ENCODE peak calls at places on chromosomes 16 and 17, in ten cellular contexts. D is frontal cortex, I is HEK293T, B is T-helper 17 cell, L is HS-5, Z is cardiac muscle cell, V is LHCN-M2, F is T follicular helper cell, S is ACHN, M is esophagus muscularis mucosa. U is an unnamed sample.

GRCh38 chr16:72270531-72270930 is 98.6 kb upstream of the PMFBP1 start:
- DNase-seq in Z (no peak), F (no peak), S (no peak), V (peak; percentile 32), B (no peak), I (no peak), D (no peak), M (no peak), L (no peak), U (no peak)

GRCh38 chr17:80769936-80770625 is 221.6 kb upstream of the CHMP6 start:
- DNase-seq in Z (no peak), I (no peak), S (no peak), M (no peak), D (no peak), L (no peak), V (no peak), B (no peak), F (no peak), U (no peak)

GRCh38 chr17:28878981-28879380 is 18.6 kb downstream of the FLOT2 start:
- DNase-seq in M (no peak), S (peak; percentile 64), B (no peak), I (peak; percentile 32), F (no peak), V (peak; percentile 48), D (no peak), Z (peak; percentile 66), L (no peak), U (no peak)

GRCh38 chr17:41959336-41960095 is 7.1 kb upstream of the CNP start:
- DNase-seq in B (no peak), I (peak; percentile 60), F (no peak), M (no peak), L (no peak), D (no peak), S (peak; percentile 59), Z (peak; percentile 63), V (peak; percentile 24), U (peak; percentile 37)

GRCh38 chr16:17556276-17557052 is 85.7 kb upstream of the XYLT1 start:
- DNase-seq in S (peak; percentile 24), L (no peak), F (no peak), D (no peak), M (no peak), Z (peak; percentile 44), B (no peak), I (peak; percentile 38), V (no peak), U (peak; percentile 26)

GRCh38 chr16:30533146-30533522 is 1.5 kb downstream of the ZNF747 start:
- DNase-seq in B (no peak), D (no peak), Z (no peak), V (no peak), L (no peak), F (no peak), I (no peak), M (no peak), S (no peak), U (no peak)

GRCh38 chr16:25707982-25708583 is 16.3 kb downstream of the HS3ST4 start:
- DNase-seq in L (no peak), Z (peak; percentile 50), S (peak; percentile 53), V (no peak), M (no peak), F (no peak), B (no peak), I (peak; percentile 21), D (no peak), U (no peak)

GRCh38 chr17:30780343-30780742 is 44.1 kb downstream of the CRLF3 start:
- DNase-seq in L (no peak), V (no peak), B (no peak), I (no peak), M (no peak), Z (no peak), S (no peak), F (no peak), D (no peak), U (no peak)

GRCh38 chr16:27238016-27238587 is 30.5 kb downstream of the NSMCE1 start:
- DNase-seq in M (no peak), I (no peak), Z (no peak), B (no peak), V (no peak), L (no peak), S (no peak), F (no peak), D (no peak), U (no peak)

GRCh38 chr16:12349950-12350842 is 373.7 kb downstream of the SNX29 start:
- DNase-seq in S (no peak), F (no peak), Z (no peak), I (no peak), B (no peak), M (no peak), V (no peak), L (no peak), D (no peak), U (no peak)